ENCODE peak calls at places on chromosomes 12 and 14, in nine cellular contexts. One of them, this sample, is unnamed.

GRCh38 chr14:33570717-33571058 is 380.2 kb downstream of the EGLN3 start:
- DNase-seq in choroid plexus epithelial cell: no peak
- DNase-seq in AG10803: no peak
- DNase-seq in GM06990: no peak
- DNase-seq in heart right ventricle: no peak
- DNase-seq in IMR-90: no peak
- DNase-seq in AG09309: no peak
- DNase-seq in Peyer's patch: no peak
- DNase-seq in mammary epithelial cell: no peak
- DNase-seq in this sample: no peak

GRCh38 chr12:7068240-7068993 is 7.9 kb downstream of the C1S start:
- DNase-seq in heart right ventricle: peak
- DNase-seq in AG09309: no peak
- DNase-seq in choroid plexus epithelial cell: peak
- DNase-seq in Peyer's patch: no peak
- DNase-seq in IMR-90: peak
- DNase-seq in GM06990: no peak
- DNase-seq in mammary epithelial cell: no peak
- DNase-seq in AG10803: no peak
- DNase-seq in this sample: no peak

GRCh38 chr12:75711276-75711675 is 199.9 kb upstream of the KRR1 start:
- DNase-seq in Peyer's patch: no peak
- DNase-seq in choroid plexus epithelial cell: no peak
- DNase-seq in heart right ventricle: no peak
- DNase-seq in mammary epithelial cell: no peak
- DNase-seq in AG09309: no peak
- DNase-seq in IMR-90: no peak
- DNase-seq in AG10803: no peak
- DNase-seq in GM06990: no peak
- DNase-seq in this sample: no peak

GRCh38 chr12:25034676-25035075 is 85.8 kb upstream of the BCAT1 start:
- DNase-seq in Peyer's patch: no peak
- DNase-seq in AG09309: no peak
- DNase-seq in IMR-90: no peak
- DNase-seq in AG10803: no peak
- DNase-seq in GM06990: no peak
- DNase-seq in mammary epithelial cell: peak
- DNase-seq in choroid plexus epithelial cell: no peak
- DNase-seq in heart right ventricle: no peak
- DNase-seq in this sample: no peak

GRCh38 chr12:15732341-15733061 is 56.7 kb downstream of the EPS8 start:
- DNase-seq in Peyer's patch: no peak
- DNase-seq in IMR-90: no peak
- DNase-seq in AG10803: peak
- DNase-seq in AG09309: no peak
- DNase-seq in choroid plexus epithelial cell: peak
- DNase-seq in mammary epithelial cell: no peak
- DNase-seq in GM06990: no peak
- DNase-seq in heart right ventricle: no peak
- DNase-seq in this sample: peak

GRCh38 chr12:79555006-79555925 is 135.5 kb downstream of the PAWR start:
- DNase-seq in AG10803: peak
- DNase-seq in GM06990: no peak
- DNase-seq in AG09309: peak
- DNase-seq in Peyer's patch: no peak
- DNase-seq in mammary epithelial cell: peak
- DNase-seq in IMR-90: peak
- DNase-seq in choroid plexus epithelial cell: peak
- DNase-seq in heart right ventricle: peak
- DNase-seq in this sample: peak

GRCh38 chr12:14260011-14260993 is 105.2 kb upstream of the ATF7IP start:
- DNase-seq in IMR-90: peak
- DNase-seq in mammary epithelial cell: peak
- DNase-seq in AG09309: peak
- DNase-seq in GM06990: no peak
- DNase-seq in Peyer's patch: peak
- DNase-seq in heart right ventricle: peak
- DNase-seq in AG10803: peak
- DNase-seq in choroid plexus epithelial cell: peak
- DNase-seq in this sample: peak

GRCh38 chr14:82854131-82854530 is 1320.5 kb upstream of the SEL1L start:
- DNase-seq in AG10803: no peak
- DNase-seq in heart right ventricle: no peak
- DNase-seq in choroid plexus epithelial cell: no peak
- DNase-seq in GM06990: no peak
- DNase-seq in mammary epithelial cell: no peak
- DNase-seq in AG09309: no peak
- DNase-seq in Peyer's patch: no peak
- DNase-seq in IMR-90: no peak
- DNase-seq in this sample: no peak

DNA sequence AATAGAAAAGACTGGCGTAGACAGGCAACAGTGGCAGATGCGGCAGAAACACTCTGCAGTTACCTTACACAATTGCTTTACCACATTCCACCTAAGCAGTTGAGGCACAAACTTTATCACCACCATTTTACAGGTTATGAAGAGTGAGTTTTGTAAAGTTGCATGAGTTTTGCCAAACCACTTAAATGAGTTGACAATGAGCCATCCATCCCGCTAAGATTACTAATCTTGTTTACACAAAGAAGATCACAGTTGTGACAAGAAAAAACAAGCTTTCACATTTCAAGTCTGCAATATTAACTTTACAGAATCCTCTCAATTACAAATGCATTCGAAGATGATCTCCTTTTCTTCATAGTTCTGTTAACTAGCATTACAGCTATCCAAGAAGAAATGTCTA is 1.8 kb downstream of the TMCC3 start:
- DNase-seq in AG09309: no peak
- DNase-seq in choroid plexus epithelial cell: no peak
- DNase-seq in AG10803: no peak
- DNase-seq in heart right ventricle: no peak
- DNase-seq in Peyer's patch: no peak
- DNase-seq in mammary epithelial cell: peak
- DNase-seq in IMR-90: no peak
- DNase-seq in GM06990: no peak
- DNase-seq in this sample: peak
- H3K4me3 ChIP-seq in AG09309: no peak
- H3K4me3 ChIP-seq in choroid plexus epithelial cell: no peak
- H3K4me3 ChIP-seq in AG10803: no peak
- H3K4me3 ChIP-seq in heart right ventricle: peak
- H3K4me3 ChIP-seq in Peyer's patch: no peak
- H3K4me3 ChIP-seq in mammary epithelial cell: peak
- H3K4me3 ChIP-seq in IMR-90: no peak
- H3K4me3 ChIP-seq in GM06990: no peak
- H3K4me3 ChIP-seq in this sample: peak

GRCh38 chr12:69900720-69901131 is 75.7 kb downstream of the MYRFL start:
- DNase-seq in Peyer's patch: no peak
- DNase-seq in AG09309: no peak
- DNase-seq in mammary epithelial cell: peak
- DNase-seq in GM06990: no peak
- DNase-seq in AG10803: peak
- DNase-seq in choroid plexus epithelial cell: peak
- DNase-seq in IMR-90: peak
- DNase-seq in heart right ventricle: peak
- DNase-seq in this sample: peak

GRCh38 chr12:69901141-69901900 is 76.3 kb downstream of the MYRFL start:
- DNase-seq in choroid plexus epithelial cell: no peak
- DNase-seq in Peyer's patch: no peak
- DNase-seq in IMR-90: no peak
- DNase-seq in AG09309: no peak
- DNase-seq in heart right ventricle: no peak
- DNase-seq in mammary epithelial cell: peak
- DNase-seq in GM06990: no peak
- DNase-seq in AG10803: peak
- DNase-seq in this sample: no peak

GRCh38 chr12:69904761-69905160 is 79.7 kb downstream of the MYRFL start:
- DNase-seq in mammary epithelial cell: no peak
- DNase-seq in choroid plexus epithelial cell: peak
- DNase-seq in Peyer's patch: no peak
- DNase-seq in AG09309: peak
- DNase-seq in heart right ventricle: no peak
- DNase-seq in IMR-90: peak
- DNase-seq in AG10803: peak
- DNase-seq in GM06990: no peak
- DNase-seq in this sample: peak

GRCh38 chr12:69905801-69906200 is 80.8 kb downstream of the MYRFL start:
- DNase-seq in AG10803: peak
- DNase-seq in mammary epithelial cell: no peak
- DNase-seq in Peyer's patch: no peak
- DNase-seq in heart right ventricle: no peak
- DNase-seq in choroid plexus epithelial cell: no peak
- DNase-seq in GM06990: no peak
- DNase-seq in AG09309: no peak
- DNase-seq in IMR-90: no peak
- DNase-seq in this sample: no peak

DNA sequence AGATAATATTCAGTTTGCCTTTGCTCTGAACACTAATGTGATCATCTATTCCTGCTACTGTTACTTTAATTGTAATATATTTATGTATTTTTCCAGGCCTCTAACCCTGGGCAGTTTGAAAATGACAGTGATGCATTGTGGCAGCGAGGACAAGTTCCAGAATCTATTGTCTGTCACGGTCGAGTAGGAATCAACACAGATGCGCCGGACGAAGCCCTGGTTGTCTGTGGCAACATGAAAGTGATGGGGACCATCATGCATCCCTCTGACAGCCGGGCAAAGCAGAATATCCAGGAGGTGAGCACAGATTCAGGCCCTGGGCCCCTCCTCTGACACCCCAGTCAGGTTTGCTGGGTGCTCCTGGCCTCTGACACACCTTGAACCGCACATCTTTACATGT is 78.5 kb downstream of the MYRFL start:
- DNase-seq in IMR-90: no peak
- DNase-seq in AG09309: no peak
- DNase-seq in Peyer's patch: no peak
- DNase-seq in AG10803: no peak
- DNase-seq in GM06990: no peak
- DNase-seq in choroid plexus epithelial cell: no peak
- DNase-seq in mammary epithelial cell: no peak
- DNase-seq in heart right ventricle: no peak
- DNase-seq in this sample: no peak
- TF ChIP-seq CTCF in IMR-90: no peak
- TF ChIP-seq CTCF in AG09309: no peak
- TF ChIP-seq CTCF in Peyer's patch: no peak
- TF ChIP-seq CTCF in AG10803: no peak
- TF ChIP-seq CTCF in GM06990: no peak
- TF ChIP-seq CTCF in choroid plexus epithelial cell: no peak
- TF ChIP-seq CTCF in mammary epithelial cell: no peak
- TF ChIP-seq CTCF in heart right ventricle: no peak
- TF ChIP-seq CTCF in this sample: no peak

GRCh38 chr14:100077441-100077840 is 12.2 kb downstream of the EVL start:
- DNase-seq in heart right ventricle: no peak
- DNase-seq in AG10803: no peak
- DNase-seq in Peyer's patch: no peak
- DNase-seq in mammary epithelial cell: no peak
- DNase-seq in AG09309: no peak
- DNase-seq in IMR-90: no peak
- DNase-seq in GM06990: no peak
- DNase-seq in choroid plexus epithelial cell: no peak
- DNase-seq in this sample: no peak

GRCh38 chr14:100080206-100080605 is 15.0 kb downstream of the EVL start:
- DNase-seq in AG09309: no peak
- DNase-seq in mammary epithelial cell: no peak
- DNase-seq in heart right ventricle: no peak
- DNase-seq in Peyer's patch: no peak
- DNase-seq in choroid plexus epithelial cell: no peak
- DNase-seq in IMR-90: no peak
- DNase-seq in GM06990: no peak
- DNase-seq in AG10803: no peak
- DNase-seq in this sample: no peak

GRCh38 chr14:100078216-100078780 is 13.1 kb downstream of the EVL start:
- DNase-seq in mammary epithelial cell: no peak
- DNase-seq in heart right ventricle: no peak
- DNase-seq in choroid plexus epithelial cell: no peak
- DNase-seq in Peyer's patch: no peak
- DNase-seq in GM06990: no peak
- DNase-seq in AG09309: no peak
- DNase-seq in IMR-90: no peak
- DNase-seq in AG10803: no peak
- DNase-seq in this sample: no peak

GRCh38 chr14:100078997-100079561 is 13.9 kb downstream of the EVL start:
- DNase-seq in GM06990: no peak
- DNase-seq in mammary epithelial cell: peak
- DNase-seq in heart right ventricle: no peak
- DNase-seq in AG09309: peak
- DNase-seq in IMR-90: peak
- DNase-seq in AG10803: peak
- DNase-seq in Peyer's patch: no peak
- DNase-seq in choroid plexus epithelial cell: peak
- DNase-seq in this sample: peak

DNA sequence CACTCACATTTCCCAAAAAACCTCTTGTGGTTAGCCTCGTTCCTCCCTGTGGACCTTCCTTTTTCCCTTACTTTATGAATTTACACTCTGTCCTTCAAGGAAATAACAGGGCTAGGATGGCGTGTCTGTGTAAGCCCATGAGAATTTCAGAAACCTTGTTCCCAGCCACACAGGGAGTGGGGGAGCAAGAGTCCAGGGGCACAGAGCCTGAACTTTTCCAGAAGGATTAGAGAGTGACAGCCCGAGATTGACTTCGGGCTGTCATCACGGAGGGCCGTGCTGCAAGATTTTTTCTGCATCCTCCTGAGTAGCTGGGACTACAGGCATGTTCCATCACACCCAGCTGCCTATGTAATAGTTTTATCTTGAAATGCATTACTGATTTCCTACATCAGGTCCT is 14.4 kb downstream of the EVL start:
- DNase-seq in Peyer's patch: no peak
- DNase-seq in mammary epithelial cell: no peak
- DNase-seq in GM06990: no peak
- DNase-seq in AG09309: no peak
- DNase-seq in AG10803: no peak
- DNase-seq in heart right ventricle: no peak
- DNase-seq in IMR-90: no peak
- DNase-seq in choroid plexus epithelial cell: no peak
- DNase-seq in this sample: no peak
- H3K4me3 ChIP-seq in Peyer's patch: no peak
- H3K4me3 ChIP-seq in mammary epithelial cell: no peak
- H3K4me3 ChIP-seq in GM06990: no peak
- H3K4me3 ChIP-seq in AG09309: no peak
- H3K4me3 ChIP-seq in AG10803: no peak
- H3K4me3 ChIP-seq in heart right ventricle: peak
- H3K4me3 ChIP-seq in IMR-90: no peak
- H3K4me3 ChIP-seq in choroid plexus epithelial cell: no peak
- H3K4me3 ChIP-seq in this sample: no peak

GRCh38 chr14:61107148-61107641 is 126.2 kb downstream of the SLC38A6 start:
- DNase-seq in AG10803: peak
- DNase-seq in AG09309: no peak
- DNase-seq in IMR-90: no peak
- DNase-seq in heart right ventricle: peak
- DNase-seq in GM06990: no peak
- DNase-seq in Peyer's patch: no peak
- DNase-seq in choroid plexus epithelial cell: peak
- DNase-seq in mammary epithelial cell: no peak
- DNase-seq in this sample: peak

GRCh38 chr14:61104358-61104757 is 123.3 kb downstream of the SLC38A6 start:
- DNase-seq in Peyer's patch: no peak
- DNase-seq in AG09309: no peak
- DNase-seq in AG10803: no peak
- DNase-seq in GM06990: no peak
- DNase-seq in choroid plexus epithelial cell: peak
- DNase-seq in IMR-90: no peak
- DNase-seq in mammary epithelial cell: no peak
- DNase-seq in heart right ventricle: no peak
- DNase-seq in this sample: no peak

GRCh38 chr14:61107896-61108295 is 126.9 kb downstream of the SLC38A6 start:
- DNase-seq in mammary epithelial cell: no peak
- DNase-seq in heart right ventricle: no peak
- DNase-seq in AG10803: no peak
- DNase-seq in IMR-90: no peak
- DNase-seq in Peyer's patch: no peak
- DNase-seq in GM06990: no peak
- DNase-seq in choroid plexus epithelial cell: no peak
- DNase-seq in AG09309: no peak
- DNase-seq in this sample: no peak

GRCh38 chr14:61108742-61109141 is 127.7 kb downstream of the SLC38A6 start:
- DNase-seq in GM06990: no peak
- DNase-seq in heart right ventricle: no peak
- DNase-seq in Peyer's patch: no peak
- DNase-seq in AG09309: no peak
- DNase-seq in IMR-90: no peak
- DNase-seq in mammary epithelial cell: no peak
- DNase-seq in choroid plexus epithelial cell: no peak
- DNase-seq in AG10803: peak
- DNase-seq in this sample: no peak

GRCh38 chr14:61106627-61107147 is 125.6 kb downstream of the SLC38A6 start:
- DNase-seq in Peyer's patch: no peak
- DNase-seq in mammary epithelial cell: no peak
- DNase-seq in IMR-90: no peak
- DNase-seq in choroid plexus epithelial cell: no peak
- DNase-seq in GM06990: no peak
- DNase-seq in AG09309: no peak
- DNase-seq in heart right ventricle: no peak
- DNase-seq in AG10803: no peak
- DNase-seq in this sample: peak
- TF ChIP-seq CTCF in Peyer's patch: no peak
- TF ChIP-seq CTCF in mammary epithelial cell: peak
- TF ChIP-seq CTCF in IMR-90: peak
- TF ChIP-seq CTCF in choroid plexus epithelial cell: peak
- TF ChIP-seq CTCF in GM06990: peak
- TF ChIP-seq CTCF in AG09309: peak
- TF ChIP-seq CTCF in heart right ventricle: peak
- TF ChIP-seq CTCF in AG10803: peak
- TF ChIP-seq CTCF in this sample: peak

This sample was measured in fibroblast of mammary gland.